ENCODE peak calls at places on chromosomes 1 and 21, in eight cellular contexts. Y is choroid plexus epithelial cell, M is cardiac muscle cell, I is IMR-90, P is foreskin fibroblast, A is fibroblast of lung, T is Panc1, X is H1. D is an unnamed sample.

GRCh38 chr21:25944672-25945213 is 210.0 kb downstream of the GABPA start:
- DNase-seq in Y (no peak), M (no peak), I (peak), P (peak), A (peak), T (no peak), X (no peak), D (no peak)

GRCh38 chr1:224170748-224171478 is 12.1 kb upstream of the DEGS1 start:
- DNase-seq in Y (peak), M (peak), I (no peak), P (no peak), A (no peak), T (no peak), X (no peak), D (peak)

GRCh38 chr1:61887076-61887867 is 145.0 kb downstream of the PATJ start:
- DNase-seq in Y (peak), M (peak), I (no peak), P (no peak), A (peak), T (no peak), X (no peak), D (no peak)

GRCh38 chr1:6265173-6265572 is 4.3 kb upstream of the GPR153 start:
- DNase-seq in Y (no peak), M (no peak), I (no peak), P (no peak), A (no peak), T (no peak), X (no peak), D (no peak)

GRCh38 chr1:202704601-202705000 is 5.7 kb downstream of the SYT2 start:
- DNase-seq in Y (no peak), M (no peak), I (no peak), P (no peak), A (no peak), T (no peak), X (no peak), D (no peak)

GRCh38 chr1:202143768-202144509 is 598 bp downstream of the ARL8A start:
- DNase-seq in Y (no peak), M (peak), I (no peak), P (no peak), A (no peak), T (no peak), X (no peak), D (peak)

GRCh38 chr1:147496571-147496970 is 44.7 kb upstream of the BCL9 start:
- DNase-seq in Y (peak), M (peak), I (peak), P (no peak), A (peak), T (no peak), X (no peak), D (peak)

GRCh38 chr1:21822349-21822748 is 10.3 kb downstream of the LDLRAD2 start:
- DNase-seq in Y (no peak), M (no peak), I (no peak), P (no peak), A (no peak), T (no peak), X (no peak), D (no peak)

GRCh38 chr1:35851175-35851869 is 31.7 kb upstream of the AGO1 start:
- DNase-seq in Y (peak), M (peak), I (peak), P (no peak), A (peak), T (no peak), X (no peak), D (peak)

GRCh38 chr1:87334351-87335174 is 5.9 kb downstream of the LMO4 start:
- DNase-seq in Y (peak), M (no peak), I (peak), P (peak), A (peak), T (no peak), X (no peak), D (peak)
- TF ChIP-seq CTCF in Y (peak), M (peak), I (peak), P (no peak), A (peak), T (peak), X (peak), D (peak)

GRCh38 chr1:159030865-159031472 is 21.3 kb downstream of the IFI16 start:
- DNase-seq in Y (peak), M (peak), I (no peak), P (no peak), A (no peak), T (no peak), X (no peak), D (no peak)

GRCh38 chr1:159030311-159030710 is 20.6 kb downstream of the IFI16 start:
- DNase-seq in Y (no peak), M (no peak), I (no peak), P (no peak), A (no peak), T (no peak), X (no peak), D (no peak)

GRCh38 chr1:159023723-159024122 is 14.0 kb downstream of the IFI16 start:
- DNase-seq in Y (no peak), M (no peak), I (no peak), P (no peak), A (no peak), T (no peak), X (no peak), D (no peak)

GRCh38 chr1:159025043-159025442 is 15.3 kb downstream of the IFI16 start:
- DNase-seq in Y (no peak), M (no peak), I (no peak), P (no peak), A (no peak), T (no peak), X (no peak), D (no peak)
- H3K4me3 ChIP-seq in Y (no peak), M (no peak), I (no peak), P (no peak), A (no peak), T (no peak), X (no peak), D (no peak)

GRCh38 chr1:110615548-110616130 is 9.5 kb upstream of the KCNA2 start:
- DNase-seq in Y (peak), M (peak), I (peak), P (peak), A (peak), T (peak), X (no peak), D (peak)
- TF ChIP-seq CTCF in Y (peak), M (peak), I (peak), P (peak), A (peak), T (peak), X (peak), D (peak)

GRCh38 chr1:212754193-212754592 is 37.4 kb downstream of the NSL1 start:
- DNase-seq in Y (no peak), M (no peak), I (no peak), P (no peak), A (no peak), T (no peak), X (no peak), D (no peak)

GRCh38 chr1:212752934-212753497 is 38.6 kb downstream of the NSL1 start:
- DNase-seq in Y (no peak), M (peak), I (no peak), P (peak), A (peak), T (no peak), X (no peak), D (no peak)

GRCh38 chr1:212754715-212755114 is 36.9 kb downstream of the NSL1 start:
- DNase-seq in Y (no peak), M (peak), I (no peak), P (no peak), A (no peak), T (no peak), X (no peak), D (peak)

GRCh38 chr1:212753766-212754165 is 37.8 kb downstream of the NSL1 start:
- DNase-seq in Y (no peak), M (no peak), I (no peak), P (no peak), A (no peak), T (no peak), X (no peak), D (no peak)

DNA sequence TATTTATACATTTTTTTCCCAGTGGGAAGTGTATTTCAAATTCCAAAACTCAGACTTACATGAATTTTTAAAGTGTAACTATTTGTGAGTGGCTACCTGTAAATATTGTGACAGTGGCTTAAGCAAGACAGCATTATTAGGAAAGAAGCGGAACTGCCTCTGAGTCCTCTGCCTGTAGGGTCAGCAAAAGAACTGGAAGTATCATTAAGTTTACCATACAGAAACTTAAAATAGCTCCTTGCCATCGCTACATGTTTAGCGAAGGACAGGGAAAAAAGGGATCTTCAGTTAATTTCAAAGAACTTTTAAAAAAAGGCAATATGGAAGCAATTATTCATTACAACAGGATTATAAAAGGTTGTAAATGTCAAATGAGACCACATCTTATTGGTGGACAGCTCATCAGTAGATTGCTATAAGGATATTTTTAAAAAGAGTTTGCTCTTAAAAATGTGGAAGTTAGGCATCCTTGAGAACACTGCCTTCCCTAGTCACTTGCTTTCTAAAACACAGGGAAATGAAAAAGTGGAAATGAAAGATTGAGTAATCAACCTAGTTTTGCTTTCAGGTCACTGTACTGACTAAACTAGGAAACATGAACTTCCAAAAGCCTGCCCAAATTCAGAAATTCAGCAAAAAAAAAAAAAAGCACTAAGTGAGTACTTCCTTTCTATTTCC is 39.2 kb downstream of the NSL1 start:
- DNase-seq in Y (peak), M (peak), I (peak), P (peak), A (peak), T (no peak), X (no peak), D (peak)
- H3K4me3 ChIP-seq in Y (no peak), M (no peak), I (no peak), P (peak), A (peak), T (no peak), X (no peak), D (peak)

GRCh38 chr1:53450225-53450624 is 9.0 kb upstream of the DMRTB1 start:
- DNase-seq in Y (no peak), M (no peak), I (no peak), P (no peak), A (no peak), T (no peak), X (no peak), D (no peak)
- TF ChIP-seq CTCF in Y (peak), M (peak), I (peak), P (peak), A (peak), T (peak), X (peak), D (peak)

GRCh38 chr21:45071396-45072165 is 2.8 kb upstream of the ADARB1 start:
- DNase-seq in Y (no peak), M (no peak), I (no peak), P (no peak), A (no peak), T (no peak), X (no peak), D (no peak)
- H3K4me3 ChIP-seq in Y (no peak), M (no peak), I (no peak), P (no peak), A (no peak), T (no peak), X (no peak), D (no peak)

D was measured in fibroblast of villous mesenchyme.